ENCODE peak calls at places on chromosomes 13 and 19, in six cellular contexts. F, G, P, S, R and U are unnamed samples.

GRCh38 chr13:95643814-95644598 is 500 bp downstream of the DZIP1 start:
- DNase-seq in F (no peak), G (peak), P (no peak), S (no peak), R (no peak), U (peak)

GRCh38 chr19:47658431-47659383 is 49.8 kb downstream of the BICRA start:
- DNase-seq in F (no peak), G (no peak), P (no peak), S (no peak), R (no peak), U (no peak)

GRCh38 chr19:12940897-12941296 is 2.5 kb downstream of the CALR start:
- DNase-seq in F (no peak), G (no peak), P (no peak), S (no peak), R (no peak), U (no peak)

GRCh38 chr13:93249259-93249917 is 22.8 kb downstream of the GPC6 start:
- DNase-seq in F (no peak), G (no peak), P (no peak), S (peak), R (no peak), U (no peak)

GRCh38 chr13:108155185-108156106 is 59.9 kb downstream of the LIG4 start:
- DNase-seq in F (no peak), G (peak), P (peak), S (peak), R (peak), U (peak)

GRCh38 chr13:39283062-39283461 is 244.8 kb downstream of the NHLRC3 start:
- DNase-seq in F (no peak), G (no peak), P (no peak), S (no peak), R (no peak), U (no peak)

GRCh38 chr13:102773441-102774209 is at the start of gene TEX30:
- DNase-seq in F (peak), G (peak), P (peak), S (peak), R (peak), U (no peak)

GRCh38 chr19:7104783-7105447 is 35.4 kb downstream of the ZNF557 start:
- DNase-seq in F (no peak), G (no peak), P (no peak), S (no peak), R (peak), U (no peak)

GRCh38 chr13:38535271-38535670 is 151.6 kb upstream of the FREM2 start:
- DNase-seq in F (no peak), G (no peak), P (no peak), S (no peak), R (no peak), U (peak)

GRCh38 chr19:13231663-13232062 is 81.5 kb downstream of the IER2 start:
- DNase-seq in F (no peak), G (no peak), P (no peak), S (no peak), R (peak), U (no peak)

GRCh38 chr13:72798817-72799216 is 16.9 kb downstream of the PIBF1 start:
- DNase-seq in F (no peak), G (no peak), P (no peak), S (no peak), R (no peak), U (no peak)

GRCh38 chr19:38134538-38135149 is 89.4 kb downstream of the DPF1 start:
- DNase-seq in F (no peak), G (peak), P (peak), S (peak), R (peak), U (no peak)

GRCh38 chr13:27450921-27451461 is 627 bp upstream of the MTIF3 start:
- DNase-seq in F (no peak), G (peak), P (no peak), S (peak), R (peak), U (peak)

GRCh38 chr13:19862511-19863313 is 737 bp downstream of the ZMYM5 start:
- DNase-seq in F (peak), G (peak), P (no peak), S (peak), R (peak), U (no peak)

GRCh38 chr19:17049711-17050280 is 23.2 kb upstream of the CPAMD8 start:
- DNase-seq in F (no peak), G (no peak), P (no peak), S (no peak), R (peak), U (no peak)

GRCh38 chr13:37923236-37923635 is 53.7 kb upstream of the TRPC4 start:
- DNase-seq in F (no peak), G (no peak), P (no peak), S (no peak), R (no peak), U (no peak)

GRCh38 chr13:53601181-53601580 is 572.6 kb downstream of the OLFM4 start:
- DNase-seq in F (no peak), G (no peak), P (no peak), S (no peak), R (no peak), U (no peak)

GRCh38 chr13:47463002-47463401 is 538.1 kb downstream of the SUCLA2 start:
- DNase-seq in F (no peak), G (no peak), P (no peak), S (no peak), R (no peak), U (no peak)

GRCh38 chr13:43307921-43308433 is 284.6 kb downstream of the DNAJC15 start:
- DNase-seq in F (no peak), G (peak), P (peak), S (peak), R (peak), U (peak)

GRCh38 chr19:46975918-46976782 is 43.5 kb upstream of the NPAS1 start:
- DNase-seq in F (no peak), G (peak), P (no peak), S (peak), R (peak), U (no peak)